ENCODE peak calls at places on chromosomes 2 and 18, in five cellular contexts. One of them, this sample, is unnamed.

GRCh38 chr18:37304012-37304680 is 261.5 kb downstream of the CELF4 start:
- DNase-seq in naive B cell: no peak
- DNase-seq in retina: no peak
- DNase-seq in stimulated activated CD4-positive, alpha-beta T cell treated with anti-CD3 and anti-CD28 coated beads, Interleukin-2, amount 100 ng/mL, for 48 hours: no peak
- DNase-seq in NCI-H2081: no peak
- DNase-seq in this sample: no peak

GRCh38 chr2:99337931-99338580 is 867 bp downstream of the EIF5B start:
- DNase-seq in naive B cell: no peak
- DNase-seq in retina: no peak
- DNase-seq in NCI-H2081: no peak
- DNase-seq in stimulated activated CD4-positive, alpha-beta T cell treated with anti-CD3 and anti-CD28 coated beads, Interleukin-2, amount 100 ng/mL, for 48 hours: no peak
- DNase-seq in this sample: no peak

GRCh38 chr2:160859086-160859485 is 301.1 kb upstream of the TANK start:
- DNase-seq in stimulated activated CD4-positive, alpha-beta T cell treated with anti-CD3 and anti-CD28 coated beads, Interleukin-2, amount 100 ng/mL, for 48 hours: no peak
- DNase-seq in NCI-H2081: peak; percentile 35
- DNase-seq in naive B cell: no peak
- DNase-seq in retina: no peak
- DNase-seq in this sample: no peak

GRCh38 chr2:191836853-191837769 is 9.8 kb downstream of the CAVIN2 start:
- DNase-seq in stimulated activated CD4-positive, alpha-beta T cell treated with anti-CD3 and anti-CD28 coated beads, Interleukin-2, amount 100 ng/mL, for 48 hours: no peak
- DNase-seq in NCI-H2081: no peak
- DNase-seq in retina: no peak
- DNase-seq in naive B cell: no peak
- DNase-seq in this sample: no peak

GRCh38 chr2:67038195-67038594 is 358.9 kb upstream of the ETAA1 start:
- DNase-seq in stimulated activated CD4-positive, alpha-beta T cell treated with anti-CD3 and anti-CD28 coated beads, Interleukin-2, amount 100 ng/mL, for 48 hours: no peak
- DNase-seq in NCI-H2081: peak; percentile 45
- DNase-seq in retina: no peak
- DNase-seq in naive B cell: no peak
- DNase-seq in this sample: no peak

GRCh38 chr2:888211-888801 is 62.3 kb upstream of the SNTG2 start:
- DNase-seq in NCI-H2081: no peak
- DNase-seq in naive B cell: no peak
- DNase-seq in stimulated activated CD4-positive, alpha-beta T cell treated with anti-CD3 and anti-CD28 coated beads, Interleukin-2, amount 100 ng/mL, for 48 hours: no peak
- DNase-seq in retina: no peak
- DNase-seq in this sample: no peak

GRCh38 chr2:17422066-17422465 is 96.2 kb downstream of the RAD51AP2 start:
- DNase-seq in naive B cell: no peak
- DNase-seq in retina: no peak
- DNase-seq in stimulated activated CD4-positive, alpha-beta T cell treated with anti-CD3 and anti-CD28 coated beads, Interleukin-2, amount 100 ng/mL, for 48 hours: no peak
- DNase-seq in NCI-H2081: no peak
- DNase-seq in this sample: no peak

GRCh38 chr2:67289921-67290371 is 107.2 kb upstream of the ETAA1 start:
- DNase-seq in retina: no peak
- DNase-seq in naive B cell: no peak
- DNase-seq in stimulated activated CD4-positive, alpha-beta T cell treated with anti-CD3 and anti-CD28 coated beads, Interleukin-2, amount 100 ng/mL, for 48 hours: no peak
- DNase-seq in NCI-H2081: no peak
- DNase-seq in this sample: peak; percentile 98

GRCh38 chr2:16650287-16651249 is 15.1 kb downstream of the CYRIA start:
- DNase-seq in naive B cell: no peak
- DNase-seq in NCI-H2081: no peak
- DNase-seq in retina: no peak
- DNase-seq in stimulated activated CD4-positive, alpha-beta T cell treated with anti-CD3 and anti-CD28 coated beads, Interleukin-2, amount 100 ng/mL, for 48 hours: no peak
- DNase-seq in this sample: no peak

GRCh38 chr2:224973112-224974016 is 68.9 kb downstream of the DOCK10 start:
- DNase-seq in retina: no peak
- DNase-seq in stimulated activated CD4-positive, alpha-beta T cell treated with anti-CD3 and anti-CD28 coated beads, Interleukin-2, amount 100 ng/mL, for 48 hours: no peak
- DNase-seq in NCI-H2081: peak; percentile 28
- DNase-seq in naive B cell: no peak
- DNase-seq in this sample: peak; percentile 26

GRCh38 chr2:222410534-222410933 is 13.8 kb upstream of the SGPP2 start:
- DNase-seq in retina: no peak
- DNase-seq in stimulated activated CD4-positive, alpha-beta T cell treated with anti-CD3 and anti-CD28 coated beads, Interleukin-2, amount 100 ng/mL, for 48 hours: no peak
- DNase-seq in naive B cell: no peak
- DNase-seq in NCI-H2081: no peak
- DNase-seq in this sample: no peak

GRCh38 chr18:45493830-45494229 is 121.4 kb upstream of the SLC14A2 start:
- DNase-seq in naive B cell: no peak
- DNase-seq in NCI-H2081: no peak
- DNase-seq in retina: no peak
- DNase-seq in stimulated activated CD4-positive, alpha-beta T cell treated with anti-CD3 and anti-CD28 coated beads, Interleukin-2, amount 100 ng/mL, for 48 hours: no peak
- DNase-seq in this sample: peak; percentile 39

GRCh38 chr2:40867829-40868228 is 415.9 kb upstream of the SLC8A1 start:
- DNase-seq in retina: no peak
- DNase-seq in naive B cell: no peak
- DNase-seq in NCI-H2081: no peak
- DNase-seq in stimulated activated CD4-positive, alpha-beta T cell treated with anti-CD3 and anti-CD28 coated beads, Interleukin-2, amount 100 ng/mL, for 48 hours: no peak
- DNase-seq in this sample: no peak

GRCh38 chr2:224145751-224146355 is 106.8 kb upstream of the SERPINE2 start:
- DNase-seq in NCI-H2081: no peak
- DNase-seq in retina: no peak
- DNase-seq in naive B cell: no peak
- DNase-seq in stimulated activated CD4-positive, alpha-beta T cell treated with anti-CD3 and anti-CD28 coated beads, Interleukin-2, amount 100 ng/mL, for 48 hours: no peak
- DNase-seq in this sample: peak; percentile 61

GRCh38 chr2:98912221-98912851 is 23.7 kb downstream of the CRACDL start:
- DNase-seq in stimulated activated CD4-positive, alpha-beta T cell treated with anti-CD3 and anti-CD28 coated beads, Interleukin-2, amount 100 ng/mL, for 48 hours: no peak
- DNase-seq in naive B cell: no peak
- DNase-seq in retina: no peak
- DNase-seq in NCI-H2081: peak; percentile 81
- DNase-seq in this sample: peak; percentile 70

GRCh38 chr2:191866675-191867506 is 20.0 kb upstream of the CAVIN2 start:
- DNase-seq in NCI-H2081: no peak
- DNase-seq in naive B cell: no peak
- DNase-seq in retina: no peak
- DNase-seq in stimulated activated CD4-positive, alpha-beta T cell treated with anti-CD3 and anti-CD28 coated beads, Interleukin-2, amount 100 ng/mL, for 48 hours: no peak
- DNase-seq in this sample: no peak

GRCh38 chr2:235541838-235542549 is 48.2 kb downstream of the AGAP1 start:
- DNase-seq in NCI-H2081: no peak
- DNase-seq in stimulated activated CD4-positive, alpha-beta T cell treated with anti-CD3 and anti-CD28 coated beads, Interleukin-2, amount 100 ng/mL, for 48 hours: no peak
- DNase-seq in naive B cell: no peak
- DNase-seq in retina: no peak
- DNase-seq in this sample: no peak

GRCh38 chr2:199581504-199581903 is 123.8 kb upstream of the SATB2 start:
- DNase-seq in stimulated activated CD4-positive, alpha-beta T cell treated with anti-CD3 and anti-CD28 coated beads, Interleukin-2, amount 100 ng/mL, for 48 hours: no peak
- DNase-seq in NCI-H2081: no peak
- DNase-seq in naive B cell: no peak
- DNase-seq in retina: no peak
- DNase-seq in this sample: no peak

GRCh38 chr2:184599054-184599874 is 935 bp downstream of the ZNF804A start:
- DNase-seq in NCI-H2081: peak; percentile 34
- DNase-seq in retina: peak; percentile 68
- DNase-seq in stimulated activated CD4-positive, alpha-beta T cell treated with anti-CD3 and anti-CD28 coated beads, Interleukin-2, amount 100 ng/mL, for 48 hours: no peak
- DNase-seq in naive B cell: no peak
- DNase-seq in this sample: no peak

GRCh38 chr2:64201086-64201627 is 56.9 kb upstream of the PELI1 start:
- DNase-seq in stimulated activated CD4-positive, alpha-beta T cell treated with anti-CD3 and anti-CD28 coated beads, Interleukin-2, amount 100 ng/mL, for 48 hours: no peak
- DNase-seq in retina: no peak
- DNase-seq in NCI-H2081: no peak
- DNase-seq in naive B cell: no peak
- DNase-seq in this sample: no peak

GRCh38 chr2:222569826-222570225 is 86.1 kb downstream of the FARSB start:
- DNase-seq in NCI-H2081: no peak
- DNase-seq in stimulated activated CD4-positive, alpha-beta T cell treated with anti-CD3 and anti-CD28 coated beads, Interleukin-2, amount 100 ng/mL, for 48 hours: no peak
- DNase-seq in retina: no peak
- DNase-seq in naive B cell: no peak
- DNase-seq in this sample: no peak

GRCh38 chr18:78998350-78999055 is 18.9 kb downstream of the SALL3 start:
- DNase-seq in naive B cell: no peak
- DNase-seq in NCI-H2081: no peak
- DNase-seq in stimulated activated CD4-positive, alpha-beta T cell treated with anti-CD3 and anti-CD28 coated beads, Interleukin-2, amount 100 ng/mL, for 48 hours: no peak
- DNase-seq in retina: peak; percentile 24
- DNase-seq in this sample: no peak

GRCh38 chr2:113263546-113263945 is 15.2 kb downstream of the PAX8 start:
- DNase-seq in NCI-H2081: no peak
- DNase-seq in naive B cell: no peak
- DNase-seq in stimulated activated CD4-positive, alpha-beta T cell treated with anti-CD3 and anti-CD28 coated beads, Interleukin-2, amount 100 ng/mL, for 48 hours: no peak
- DNase-seq in retina: no peak
- DNase-seq in this sample: no peak

GRCh38 chr18:38931754-38932050 is 1366.1 kb upstream of the CELF4 start:
- DNase-seq in retina: no peak
- DNase-seq in NCI-H2081: no peak
- DNase-seq in stimulated activated CD4-positive, alpha-beta T cell treated with anti-CD3 and anti-CD28 coated beads, Interleukin-2, amount 100 ng/mL, for 48 hours: no peak
- DNase-seq in naive B cell: no peak
- DNase-seq in this sample: no peak

GRCh38 chr2:24365051-24365450 is 4.7 kb upstream of the ITSN2 start:
- DNase-seq in retina: no peak
- DNase-seq in stimulated activated CD4-positive, alpha-beta T cell treated with anti-CD3 and anti-CD28 coated beads, Interleukin-2, amount 100 ng/mL, for 48 hours: no peak
- DNase-seq in NCI-H2081: peak; percentile 61
- DNase-seq in naive B cell: peak; percentile 44
- DNase-seq in this sample: peak; percentile 29

GRCh38 chr18:55322176-55322735 is 265.7 kb downstream of the TCF4 start:
- DNase-seq in stimulated activated CD4-positive, alpha-beta T cell treated with anti-CD3 and anti-CD28 coated beads, Interleukin-2, amount 100 ng/mL, for 48 hours: no peak
- DNase-seq in retina: peak; percentile 94
- DNase-seq in naive B cell: peak; percentile 73
- DNase-seq in NCI-H2081: peak; percentile 89
- DNase-seq in this sample: peak; percentile 46

GRCh38 chr2:190409616-190410015 is 1.5 kb downstream of the MFSD6 start:
- DNase-seq in retina: peak; percentile 11
- DNase-seq in stimulated activated CD4-positive, alpha-beta T cell treated with anti-CD3 and anti-CD28 coated beads, Interleukin-2, amount 100 ng/mL, for 48 hours: no peak
- DNase-seq in NCI-H2081: peak; percentile 60
- DNase-seq in naive B cell: no peak
- DNase-seq in this sample: no peak

GRCh38 chr2:226211439-226211838 is 588.2 kb downstream of the IRS1 start:
- DNase-seq in naive B cell: no peak
- DNase-seq in NCI-H2081: no peak
- DNase-seq in retina: no peak
- DNase-seq in stimulated activated CD4-positive, alpha-beta T cell treated with anti-CD3 and anti-CD28 coated beads, Interleukin-2, amount 100 ng/mL, for 48 hours: no peak
- DNase-seq in this sample: no peak

GRCh38 chr2:126971481-126972271 is 73.0 kb downstream of the TEX51 start:
- DNase-seq in naive B cell: peak; percentile 58
- DNase-seq in retina: peak; percentile 95
- DNase-seq in NCI-H2081: peak; percentile 69
- DNase-seq in stimulated activated CD4-positive, alpha-beta T cell treated with anti-CD3 and anti-CD28 coated beads, Interleukin-2, amount 100 ng/mL, for 48 hours: peak; percentile 74
- DNase-seq in this sample: no peak

GRCh38 chr2:235670974-235671787 is 177.3 kb downstream of the AGAP1 start:
- DNase-seq in NCI-H2081: peak; percentile 70
- DNase-seq in retina: peak; percentile 65
- DNase-seq in naive B cell: no peak
- DNase-seq in stimulated activated CD4-positive, alpha-beta T cell treated with anti-CD3 and anti-CD28 coated beads, Interleukin-2, amount 100 ng/mL, for 48 hours: no peak
- DNase-seq in this sample: no peak

GRCh38 chr2:198321522-198322088 is 517.2 kb downstream of the PLCL1 start:
- DNase-seq in naive B cell: no peak
- DNase-seq in NCI-H2081: no peak
- DNase-seq in stimulated activated CD4-positive, alpha-beta T cell treated with anti-CD3 and anti-CD28 coated beads, Interleukin-2, amount 100 ng/mL, for 48 hours: no peak
- DNase-seq in retina: no peak
- DNase-seq in this sample: no peak

GRCh38 chr2:220081171-220081570 is 453.7 kb downstream of the SLC4A3 start:
- DNase-seq in naive B cell: no peak
- DNase-seq in stimulated activated CD4-positive, alpha-beta T cell treated with anti-CD3 and anti-CD28 coated beads, Interleukin-2, amount 100 ng/mL, for 48 hours: no peak
- DNase-seq in NCI-H2081: no peak
- DNase-seq in retina: no peak
- DNase-seq in this sample: no peak

GRCh38 chr2:210128961-210129360 is 42.2 kb downstream of the KANSL1L start:
- DNase-seq in naive B cell: no peak
- DNase-seq in stimulated activated CD4-positive, alpha-beta T cell treated with anti-CD3 and anti-CD28 coated beads, Interleukin-2, amount 100 ng/mL, for 48 hours: no peak
- DNase-seq in NCI-H2081: peak; percentile 95
- DNase-seq in retina: no peak
- DNase-seq in this sample: peak; percentile 3

GRCh38 chr2:75238670-75239330 is 39.5 kb upstream of the TACR1 start:
- DNase-seq in stimulated activated CD4-positive, alpha-beta T cell treated with anti-CD3 and anti-CD28 coated beads, Interleukin-2, amount 100 ng/mL, for 48 hours: no peak
- DNase-seq in retina: no peak
- DNase-seq in NCI-H2081: no peak
- DNase-seq in naive B cell: no peak
- DNase-seq in this sample: peak; percentile 31

GRCh38 chr2:132497591-132497990 is 81.0 kb downstream of the GPR39 start:
- DNase-seq in NCI-H2081: no peak
- DNase-seq in naive B cell: no peak
- DNase-seq in stimulated activated CD4-positive, alpha-beta T cell treated with anti-CD3 and anti-CD28 coated beads, Interleukin-2, amount 100 ng/mL, for 48 hours: no peak
- DNase-seq in retina: no peak
- DNase-seq in this sample: no peak

GRCh38 chr2:102703748-102704147 is 58.1 kb upstream of the TMEM182 start:
- DNase-seq in naive B cell: no peak
- DNase-seq in stimulated activated CD4-positive, alpha-beta T cell treated with anti-CD3 and anti-CD28 coated beads, Interleukin-2, amount 100 ng/mL, for 48 hours: no peak
- DNase-seq in NCI-H2081: peak; percentile 48
- DNase-seq in retina: peak; percentile 9
- DNase-seq in this sample: no peak

GRCh38 chr18:37207343-37207742 is 358.3 kb downstream of the CELF4 start:
- DNase-seq in stimulated activated CD4-positive, alpha-beta T cell treated with anti-CD3 and anti-CD28 coated beads, Interleukin-2, amount 100 ng/mL, for 48 hours: no peak
- DNase-seq in naive B cell: no peak
- DNase-seq in NCI-H2081: no peak
- DNase-seq in retina: no peak
- DNase-seq in this sample: no peak

GRCh38 chr2:101815739-101816391 is 118.4 kb downstream of the MAP4K4 start:
- DNase-seq in stimulated activated CD4-positive, alpha-beta T cell treated with anti-CD3 and anti-CD28 coated beads, Interleukin-2, amount 100 ng/mL, for 48 hours: no peak
- DNase-seq in retina: no peak
- DNase-seq in naive B cell: no peak
- DNase-seq in NCI-H2081: peak; percentile 6
- DNase-seq in this sample: no peak

GRCh38 chr18:48576454-48576766 is 37.6 kb downstream of the CTIF start:
- DNase-seq in retina: no peak
- DNase-seq in stimulated activated CD4-positive, alpha-beta T cell treated with anti-CD3 and anti-CD28 coated beads, Interleukin-2, amount 100 ng/mL, for 48 hours: no peak
- DNase-seq in naive B cell: no peak
- DNase-seq in NCI-H2081: no peak
- DNase-seq in this sample: no peak